ENCODE peak calls at places on chromosome 6, in ten cellular contexts. One of them, this sample, is unnamed.

GRCh38 chr6:133242761-133243590 is 1.8 kb downstream of the EYA4 start:
- DNase-seq in right atrium auricular region: no peak
- DNase-seq in endodermal cell: peak; percentile 77
- DNase-seq in left ventricle myocardium inferior: peak; percentile 18
- DNase-seq in endothelial cell of umbilical vein: peak; percentile 7
- DNase-seq in breast epithelium: no peak
- DNase-seq in cardiac muscle cell: peak; percentile 2
- DNase-seq in GM23338: peak; percentile 45
- DNase-seq in tibial artery: no peak
- DNase-seq in PC-9: peak; percentile 15
- DNase-seq in this sample: no peak

GRCh38 chr6:161141173-161141572 is 132.7 kb downstream of the AGPAT4 start:
- DNase-seq in endothelial cell of umbilical vein: no peak
- DNase-seq in GM23338: no peak
- DNase-seq in cardiac muscle cell: no peak
- DNase-seq in PC-9: no peak
- DNase-seq in tibial artery: no peak
- DNase-seq in right atrium auricular region: peak; percentile 52
- DNase-seq in breast epithelium: peak; percentile 13
- DNase-seq in endodermal cell: no peak
- DNase-seq in left ventricle myocardium inferior: no peak
- DNase-seq in this sample: no peak

GRCh38 chr6:168130168-168130651 is 51.2 kb upstream of the FRMD1 start:
- DNase-seq in endothelial cell of umbilical vein: no peak
- DNase-seq in tibial artery: no peak
- DNase-seq in cardiac muscle cell: no peak
- DNase-seq in breast epithelium: peak; percentile 8
- DNase-seq in left ventricle myocardium inferior: no peak
- DNase-seq in right atrium auricular region: peak; percentile 54
- DNase-seq in PC-9: no peak
- DNase-seq in GM23338: no peak
- DNase-seq in endodermal cell: peak; percentile 42
- DNase-seq in this sample: no peak

GRCh38 chr6:26195924-26196845 is 109.0 kb downstream of the HFE start:
- DNase-seq in endodermal cell: peak; percentile 76
- DNase-seq in GM23338: no peak
- DNase-seq in PC-9: no peak
- DNase-seq in breast epithelium: no peak
- DNase-seq in cardiac muscle cell: peak; percentile 23
- DNase-seq in right atrium auricular region: no peak
- DNase-seq in left ventricle myocardium inferior: no peak
- DNase-seq in endothelial cell of umbilical vein: peak; percentile 28
- DNase-seq in tibial artery: no peak
- DNase-seq in this sample: no peak

GRCh38 chr6:43186019-43186418 is 4.0 kb downstream of the CUL9 start:
- DNase-seq in right atrium auricular region: no peak
- DNase-seq in breast epithelium: no peak
- DNase-seq in left ventricle myocardium inferior: no peak
- DNase-seq in cardiac muscle cell: no peak
- DNase-seq in GM23338: no peak
- DNase-seq in PC-9: no peak
- DNase-seq in endothelial cell of umbilical vein: no peak
- DNase-seq in tibial artery: no peak
- DNase-seq in endodermal cell: no peak
- DNase-seq in this sample: no peak

GRCh38 chr6:21996425-21997207 is 300.2 kb downstream of the PRL start:
- DNase-seq in GM23338: no peak
- DNase-seq in right atrium auricular region: no peak
- DNase-seq in breast epithelium: no peak
- DNase-seq in cardiac muscle cell: peak; percentile 25
- DNase-seq in PC-9: no peak
- DNase-seq in left ventricle myocardium inferior: no peak
- DNase-seq in tibial artery: no peak
- DNase-seq in endodermal cell: no peak
- DNase-seq in endothelial cell of umbilical vein: peak; percentile 6
- DNase-seq in this sample: no peak

GRCh38 chr6:118787746-118788419 is 106.1 kb upstream of the ASF1A start:
- DNase-seq in breast epithelium: no peak
- DNase-seq in PC-9: no peak
- DNase-seq in tibial artery: no peak
- DNase-seq in right atrium auricular region: peak; percentile 56
- DNase-seq in endodermal cell: no peak
- DNase-seq in endothelial cell of umbilical vein: peak; percentile 44
- DNase-seq in cardiac muscle cell: peak; percentile 25
- DNase-seq in left ventricle myocardium inferior: no peak
- DNase-seq in GM23338: no peak
- DNase-seq in this sample: no peak

GRCh38 chr6:71852951-71853350 is 33.4 kb upstream of the RIMS1 start:
- DNase-seq in PC-9: no peak
- DNase-seq in breast epithelium: no peak
- DNase-seq in GM23338: peak; percentile 19
- DNase-seq in left ventricle myocardium inferior: no peak
- DNase-seq in right atrium auricular region: no peak
- DNase-seq in cardiac muscle cell: no peak
- DNase-seq in tibial artery: no peak
- DNase-seq in endothelial cell of umbilical vein: no peak
- DNase-seq in endodermal cell: no peak
- DNase-seq in this sample: no peak

GRCh38 chr6:149450679-149451360 is 34.0 kb downstream of the ZC3H12D start:
- DNase-seq in endothelial cell of umbilical vein: no peak
- DNase-seq in GM23338: peak; percentile 54
- DNase-seq in left ventricle myocardium inferior: peak; percentile 38
- DNase-seq in endodermal cell: peak; percentile 72
- DNase-seq in PC-9: peak; percentile 17
- DNase-seq in cardiac muscle cell: peak; percentile 27
- DNase-seq in breast epithelium: peak; percentile 26
- DNase-seq in right atrium auricular region: no peak
- DNase-seq in tibial artery: no peak
- DNase-seq in this sample: no peak

GRCh38 chr6:111521497-111522275 is 38.7 kb upstream of the REV3L start:
- DNase-seq in breast epithelium: no peak
- DNase-seq in endodermal cell: no peak
- DNase-seq in GM23338: no peak
- DNase-seq in PC-9: no peak
- DNase-seq in right atrium auricular region: no peak
- DNase-seq in cardiac muscle cell: no peak
- DNase-seq in tibial artery: no peak
- DNase-seq in endothelial cell of umbilical vein: no peak
- DNase-seq in left ventricle myocardium inferior: no peak
- DNase-seq in this sample: no peak

GRCh38 chr6:36848658-36849441 is 9.6 kb upstream of the CPNE5 start:
- DNase-seq in GM23338: peak; percentile 89
- DNase-seq in PC-9: peak; percentile 64
- DNase-seq in breast epithelium: peak; percentile 74
- DNase-seq in left ventricle myocardium inferior: peak; percentile 77
- DNase-seq in endothelial cell of umbilical vein: peak; percentile 48
- DNase-seq in endodermal cell: peak; percentile 90
- DNase-seq in cardiac muscle cell: peak; percentile 73
- DNase-seq in tibial artery: no peak
- DNase-seq in right atrium auricular region: no peak
- DNase-seq in this sample: no peak

GRCh38 chr6:113457156-113457555 is 400.0 kb upstream of the MARCKS start:
- DNase-seq in GM23338: no peak
- DNase-seq in endothelial cell of umbilical vein: peak; percentile 67
- DNase-seq in PC-9: no peak
- DNase-seq in tibial artery: peak; percentile 29
- DNase-seq in breast epithelium: no peak
- DNase-seq in cardiac muscle cell: peak; percentile 89
- DNase-seq in left ventricle myocardium inferior: no peak
- DNase-seq in right atrium auricular region: peak; percentile 61
- DNase-seq in endodermal cell: no peak
- DNase-seq in this sample: no peak

GRCh38 chr6:79193971-79194370 is 40.5 kb downstream of the HMGN3 start:
- DNase-seq in breast epithelium: no peak
- DNase-seq in PC-9: no peak
- DNase-seq in left ventricle myocardium inferior: no peak
- DNase-seq in cardiac muscle cell: no peak
- DNase-seq in tibial artery: no peak
- DNase-seq in GM23338: no peak
- DNase-seq in right atrium auricular region: no peak
- DNase-seq in endodermal cell: no peak
- DNase-seq in endothelial cell of umbilical vein: no peak
- DNase-seq in this sample: no peak

GRCh38 chr6:74170118-74170517 is 474.1 kb downstream of the CD109 start:
- DNase-seq in tibial artery: no peak
- DNase-seq in right atrium auricular region: no peak
- DNase-seq in cardiac muscle cell: peak; percentile 13
- DNase-seq in endothelial cell of umbilical vein: no peak
- DNase-seq in breast epithelium: no peak
- DNase-seq in left ventricle myocardium inferior: no peak
- DNase-seq in endodermal cell: no peak
- DNase-seq in GM23338: no peak
- DNase-seq in PC-9: no peak
- DNase-seq in this sample: no peak

GRCh38 chr6:79864001-79864400 is 83.4 kb downstream of the ELOVL4 start:
- DNase-seq in breast epithelium: no peak
- DNase-seq in tibial artery: no peak
- DNase-seq in GM23338: no peak
- DNase-seq in endodermal cell: no peak
- DNase-seq in left ventricle myocardium inferior: no peak
- DNase-seq in PC-9: no peak
- DNase-seq in right atrium auricular region: no peak
- DNase-seq in cardiac muscle cell: no peak
- DNase-seq in endothelial cell of umbilical vein: no peak
- DNase-seq in this sample: no peak

GRCh38 chr6:136084403-136084802 is 165.7 kb downstream of the MTFR2 start:
- DNase-seq in cardiac muscle cell: no peak
- DNase-seq in left ventricle myocardium inferior: no peak
- DNase-seq in GM23338: no peak
- DNase-seq in PC-9: no peak
- DNase-seq in right atrium auricular region: no peak
- DNase-seq in endothelial cell of umbilical vein: no peak
- DNase-seq in endodermal cell: no peak
- DNase-seq in tibial artery: no peak
- DNase-seq in breast epithelium: no peak
- DNase-seq in this sample: no peak

GRCh38 chr6:116255246-116255800 is 1.4 kb upstream of the TSPYL4 start:
- DNase-seq in endodermal cell: no peak
- DNase-seq in endothelial cell of umbilical vein: peak; percentile 61
- DNase-seq in right atrium auricular region: no peak
- DNase-seq in PC-9: no peak
- DNase-seq in left ventricle myocardium inferior: no peak
- DNase-seq in tibial artery: no peak
- DNase-seq in cardiac muscle cell: peak; percentile 35
- DNase-seq in breast epithelium: no peak
- DNase-seq in GM23338: no peak
- DNase-seq in this sample: no peak

DNA sequence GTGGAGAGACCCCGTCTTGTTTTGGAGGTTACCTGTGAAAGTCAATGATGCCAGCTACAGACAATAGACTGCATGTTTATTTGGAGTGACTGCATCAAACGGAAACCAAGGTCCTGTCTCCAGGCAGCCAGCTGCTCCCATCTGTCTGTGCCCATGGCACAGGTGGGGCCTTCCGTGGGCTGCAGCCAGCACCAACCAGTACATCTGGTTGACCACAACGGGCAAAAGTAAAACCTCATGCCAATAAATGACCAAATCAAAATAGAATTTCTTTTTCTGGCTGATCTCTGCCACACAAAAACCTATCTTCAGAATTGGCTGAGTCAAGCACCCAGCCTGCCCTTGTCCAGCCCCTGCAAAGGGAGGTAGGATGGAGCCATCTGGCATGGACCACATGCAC is 33.5 kb downstream of the DLL1 start:
- DNase-seq in tibial artery: no peak
- DNase-seq in left ventricle myocardium inferior: no peak
- DNase-seq in cardiac muscle cell: no peak
- DNase-seq in GM23338: no peak
- DNase-seq in breast epithelium: no peak
- DNase-seq in right atrium auricular region: no peak
- DNase-seq in endothelial cell of umbilical vein: no peak
- DNase-seq in PC-9: no peak
- DNase-seq in endodermal cell: no peak
- DNase-seq in this sample: no peak
- H3K27me3 ChIP-seq in tibial artery: no peaks in the 10 kb centered on the region
- H3K27me3 ChIP-seq in left ventricle myocardium inferior: peaks cover 4% of the 10 kb centered on the region
- H3K27me3 ChIP-seq in cardiac muscle cell: no peaks in the 10 kb centered on the region
- H3K27me3 ChIP-seq in GM23338: no peaks in the 10 kb centered on the region
- H3K27me3 ChIP-seq in breast epithelium: no peaks in the 10 kb centered on the region
- H3K27me3 ChIP-seq in right atrium auricular region: no peaks in the 10 kb centered on the region
- H3K27me3 ChIP-seq in endothelial cell of umbilical vein: no peaks in the 10 kb centered on the region
- H3K27me3 ChIP-seq in PC-9: peaks cover 92% of the 10 kb centered on the region
- H3K27me3 ChIP-seq in endodermal cell: no peaks in the 10 kb centered on the region
- H3K27me3 ChIP-seq in this sample: peaks cover 27% of the 10 kb centered on the region

GRCh38 chr6:151647871-151648639 is 154.2 kb downstream of the CCDC170 start:
- DNase-seq in GM23338: peak; percentile 90
- DNase-seq in breast epithelium: no peak
- DNase-seq in tibial artery: no peak
- DNase-seq in PC-9: no peak
- DNase-seq in endodermal cell: peak; percentile 96
- DNase-seq in endothelial cell of umbilical vein: peak; percentile 11
- DNase-seq in cardiac muscle cell: peak; percentile 6
- DNase-seq in left ventricle myocardium inferior: no peak
- DNase-seq in right atrium auricular region: no peak
- DNase-seq in this sample: no peak
- TF ChIP-seq CTCF in GM23338: peak; percentile 89
- TF ChIP-seq CTCF in breast epithelium: no peak
- TF ChIP-seq CTCF in tibial artery: no peak
- TF ChIP-seq CTCF in PC-9: peak; percentile 43
- TF ChIP-seq CTCF in endodermal cell: peak; percentile 76
- TF ChIP-seq CTCF in endothelial cell of umbilical vein: peak; percentile 47
- TF ChIP-seq CTCF in cardiac muscle cell: peak; percentile 16
- TF ChIP-seq CTCF in left ventricle myocardium inferior: no peak
- TF ChIP-seq CTCF in right atrium auricular region: no peak
- TF ChIP-seq CTCF in this sample: peak; percentile 23

GRCh38 chr6:52053038-52053704 is 34.2 kb downstream of the PKHD1 start:
- DNase-seq in breast epithelium: no peak
- DNase-seq in cardiac muscle cell: no peak
- DNase-seq in tibial artery: no peak
- DNase-seq in GM23338: no peak
- DNase-seq in endodermal cell: no peak
- DNase-seq in endothelial cell of umbilical vein: no peak
- DNase-seq in PC-9: no peak
- DNase-seq in right atrium auricular region: no peak
- DNase-seq in left ventricle myocardium inferior: no peak
- DNase-seq in this sample: no peak
- H3K27me3 ChIP-seq in breast epithelium: peaks cover 10% of the 10 kb centered on the region
- H3K27me3 ChIP-seq in cardiac muscle cell: peaks cover 72% of the 10 kb centered on the region
- H3K27me3 ChIP-seq in tibial artery: no peaks in the 10 kb centered on the region
- H3K27me3 ChIP-seq in GM23338: no peaks in the 10 kb centered on the region
- H3K27me3 ChIP-seq in endodermal cell: no peaks in the 10 kb centered on the region
- H3K27me3 ChIP-seq in endothelial cell of umbilical vein: no peaks in the 10 kb centered on the region
- H3K27me3 ChIP-seq in PC-9: peaks cover 18% of the 10 kb centered on the region
- H3K27me3 ChIP-seq in right atrium auricular region: no peaks in the 10 kb centered on the region
- H3K27me3 ChIP-seq in left ventricle myocardium inferior: peaks cover 50% of the 10 kb centered on the region
- H3K27me3 ChIP-seq in this sample: no peaks in the 10 kb centered on the region

GRCh38 chr6:134574491-134574890 is 256.6 kb upstream of the SGK1 start:
- DNase-seq in breast epithelium: no peak
- DNase-seq in endodermal cell: no peak
- DNase-seq in GM23338: no peak
- DNase-seq in cardiac muscle cell: no peak
- DNase-seq in endothelial cell of umbilical vein: no peak
- DNase-seq in right atrium auricular region: no peak
- DNase-seq in PC-9: no peak
- DNase-seq in tibial artery: no peak
- DNase-seq in left ventricle myocardium inferior: no peak
- DNase-seq in this sample: no peak

DNA sequence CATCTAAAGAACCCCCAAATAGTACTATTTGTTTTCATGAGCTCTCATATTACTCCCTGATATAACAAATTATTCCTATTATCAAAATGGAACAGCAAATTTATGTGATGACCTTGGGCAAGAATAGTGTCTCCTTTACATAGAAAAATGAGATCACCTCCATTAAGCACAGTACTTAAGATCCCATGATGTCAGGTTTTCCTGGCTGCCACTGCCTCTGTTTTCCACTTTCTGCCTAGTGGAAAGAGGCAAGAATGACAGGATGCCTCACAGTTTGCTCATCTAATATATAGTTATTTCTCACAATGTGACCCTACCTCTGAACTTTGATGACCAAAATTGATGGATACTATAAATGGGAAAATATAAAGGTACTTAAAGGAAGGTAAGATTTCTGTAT is 260.1 kb upstream of the SGK1 start:
- DNase-seq in endodermal cell: no peak
- DNase-seq in GM23338: peak; percentile 24
- DNase-seq in breast epithelium: no peak
- DNase-seq in left ventricle myocardium inferior: no peak
- DNase-seq in tibial artery: no peak
- DNase-seq in endothelial cell of umbilical vein: peak; percentile 40
- DNase-seq in cardiac muscle cell: peak; percentile 20
- DNase-seq in right atrium auricular region: no peak
- DNase-seq in PC-9: no peak
- DNase-seq in this sample: no peak
- TF ChIP-seq CTCF in endodermal cell: peak; percentile 60
- TF ChIP-seq CTCF in GM23338: no peak
- TF ChIP-seq CTCF in breast epithelium: no peak
- TF ChIP-seq CTCF in left ventricle myocardium inferior: peak; percentile 38
- TF ChIP-seq CTCF in tibial artery: no peak
- TF ChIP-seq CTCF in endothelial cell of umbilical vein: no peak
- TF ChIP-seq CTCF in cardiac muscle cell: no peak
- TF ChIP-seq CTCF in right atrium auricular region: no peak
- TF ChIP-seq CTCF in PC-9: no peak
- TF ChIP-seq CTCF in this sample: peak; percentile 10

This sample was measured in kidney epithelial cell.